ENCODE peak calls at places on chromosome 15, in ten cellular contexts. One of them, this sample, is unnamed.

GRCh38 chr15:54772663-54773062 is 424.1 kb downstream of the RSL24D1 start:
- DNase-seq in germinal center: no peak
- DNase-seq in pancreas: no peak
- DNase-seq in stimulated activated CD4-positive, alpha-beta T cell treated with anti-CD3 and anti-CD28 coated beads, Interleukin-1b, Interleukin-23, amount 100 ng/mL, for 24 hours: no peak
- DNase-seq in stimulated activated effector memory CD8-positive, alpha-beta T cell treated with anti-CD3 and anti-CD28 coated beads, Interleukin-12 subunit alpha, Interleukin-12 subunit beta, amount 100 ng/mL, for 72 hours: no peak
- DNase-seq in caudate nucleus: no peak
- DNase-seq in GM23248: no peak
- DNase-seq in Daoy: no peak
- DNase-seq in endothelial cell: no peak
- DNase-seq in Kasumi-1: peak
- DNase-seq in this sample: no peak

GRCh38 chr15:70142322-70143191 is 44.8 kb upstream of the TLE3 start:
- DNase-seq in endothelial cell: no peak
- DNase-seq in pancreas: no peak
- DNase-seq in germinal center: no peak
- DNase-seq in stimulated activated CD4-positive, alpha-beta T cell treated with anti-CD3 and anti-CD28 coated beads, Interleukin-1b, Interleukin-23, amount 100 ng/mL, for 24 hours: no peak
- DNase-seq in Daoy: peak
- DNase-seq in caudate nucleus: no peak
- DNase-seq in stimulated activated effector memory CD8-positive, alpha-beta T cell treated with anti-CD3 and anti-CD28 coated beads, Interleukin-12 subunit alpha, Interleukin-12 subunit beta, amount 100 ng/mL, for 72 hours: peak
- DNase-seq in GM23248: peak
- DNase-seq in Kasumi-1: peak
- DNase-seq in this sample: no peak

GRCh38 chr15:47870956-47871625 is 153.8 kb downstream of the SEMA6D start:
- DNase-seq in Kasumi-1: no peak
- DNase-seq in stimulated activated CD4-positive, alpha-beta T cell treated with anti-CD3 and anti-CD28 coated beads, Interleukin-1b, Interleukin-23, amount 100 ng/mL, for 24 hours: no peak
- DNase-seq in Daoy: peak
- DNase-seq in pancreas: no peak
- DNase-seq in GM23248: peak
- DNase-seq in stimulated activated effector memory CD8-positive, alpha-beta T cell treated with anti-CD3 and anti-CD28 coated beads, Interleukin-12 subunit alpha, Interleukin-12 subunit beta, amount 100 ng/mL, for 72 hours: no peak
- DNase-seq in caudate nucleus: no peak
- DNase-seq in endothelial cell: no peak
- DNase-seq in germinal center: no peak
- DNase-seq in this sample: no peak

GRCh38 chr15:92365079-92365478 is 28.6 kb upstream of the ST8SIA2 start:
- DNase-seq in Kasumi-1: no peak
- DNase-seq in stimulated activated effector memory CD8-positive, alpha-beta T cell treated with anti-CD3 and anti-CD28 coated beads, Interleukin-12 subunit alpha, Interleukin-12 subunit beta, amount 100 ng/mL, for 72 hours: no peak
- DNase-seq in endothelial cell: no peak
- DNase-seq in stimulated activated CD4-positive, alpha-beta T cell treated with anti-CD3 and anti-CD28 coated beads, Interleukin-1b, Interleukin-23, amount 100 ng/mL, for 24 hours: no peak
- DNase-seq in Daoy: peak
- DNase-seq in caudate nucleus: no peak
- DNase-seq in germinal center: no peak
- DNase-seq in GM23248: no peak
- DNase-seq in pancreas: no peak
- DNase-seq in this sample: no peak

GRCh38 chr15:31216210-31216911 is 110.3 kb upstream of the KLF13 start:
- DNase-seq in caudate nucleus: no peak
- DNase-seq in GM23248: peak
- DNase-seq in Daoy: peak
- DNase-seq in Kasumi-1: peak
- DNase-seq in stimulated activated CD4-positive, alpha-beta T cell treated with anti-CD3 and anti-CD28 coated beads, Interleukin-1b, Interleukin-23, amount 100 ng/mL, for 24 hours: no peak
- DNase-seq in endothelial cell: peak
- DNase-seq in pancreas: peak
- DNase-seq in stimulated activated effector memory CD8-positive, alpha-beta T cell treated with anti-CD3 and anti-CD28 coated beads, Interleukin-12 subunit alpha, Interleukin-12 subunit beta, amount 100 ng/mL, for 72 hours: peak
- DNase-seq in germinal center: peak
- DNase-seq in this sample: peak

GRCh38 chr15:38819343-38819858 is 254.8 kb upstream of the RASGRP1 start:
- DNase-seq in Daoy: no peak
- DNase-seq in stimulated activated CD4-positive, alpha-beta T cell treated with anti-CD3 and anti-CD28 coated beads, Interleukin-1b, Interleukin-23, amount 100 ng/mL, for 24 hours: no peak
- DNase-seq in Kasumi-1: no peak
- DNase-seq in pancreas: no peak
- DNase-seq in stimulated activated effector memory CD8-positive, alpha-beta T cell treated with anti-CD3 and anti-CD28 coated beads, Interleukin-12 subunit alpha, Interleukin-12 subunit beta, amount 100 ng/mL, for 72 hours: no peak
- DNase-seq in caudate nucleus: no peak
- DNase-seq in germinal center: no peak
- DNase-seq in GM23248: no peak
- DNase-seq in endothelial cell: no peak
- DNase-seq in this sample: no peak

GRCh38 chr15:74193305-74193718 is 9.3 kb downstream of the STRA6 start:
- DNase-seq in germinal center: no peak
- DNase-seq in stimulated activated effector memory CD8-positive, alpha-beta T cell treated with anti-CD3 and anti-CD28 coated beads, Interleukin-12 subunit alpha, Interleukin-12 subunit beta, amount 100 ng/mL, for 72 hours: no peak
- DNase-seq in stimulated activated CD4-positive, alpha-beta T cell treated with anti-CD3 and anti-CD28 coated beads, Interleukin-1b, Interleukin-23, amount 100 ng/mL, for 24 hours: no peak
- DNase-seq in caudate nucleus: no peak
- DNase-seq in endothelial cell: no peak
- DNase-seq in Daoy: peak
- DNase-seq in GM23248: peak
- DNase-seq in pancreas: peak
- DNase-seq in Kasumi-1: no peak
- DNase-seq in this sample: no peak

GRCh38 chr15:67413770-67414429 is 107.0 kb upstream of the C15orf61 start:
- DNase-seq in stimulated activated effector memory CD8-positive, alpha-beta T cell treated with anti-CD3 and anti-CD28 coated beads, Interleukin-12 subunit alpha, Interleukin-12 subunit beta, amount 100 ng/mL, for 72 hours: no peak
- DNase-seq in endothelial cell: no peak
- DNase-seq in germinal center: no peak
- DNase-seq in stimulated activated CD4-positive, alpha-beta T cell treated with anti-CD3 and anti-CD28 coated beads, Interleukin-1b, Interleukin-23, amount 100 ng/mL, for 24 hours: no peak
- DNase-seq in pancreas: no peak
- DNase-seq in Kasumi-1: peak
- DNase-seq in GM23248: peak
- DNase-seq in caudate nucleus: no peak
- DNase-seq in Daoy: peak
- DNase-seq in this sample: no peak

GRCh38 chr15:37517106-37517505 is 416.8 kb upstream of the MEIS2 start:
- DNase-seq in endothelial cell: no peak
- DNase-seq in Kasumi-1: no peak
- DNase-seq in caudate nucleus: no peak
- DNase-seq in stimulated activated effector memory CD8-positive, alpha-beta T cell treated with anti-CD3 and anti-CD28 coated beads, Interleukin-12 subunit alpha, Interleukin-12 subunit beta, amount 100 ng/mL, for 72 hours: no peak
- DNase-seq in GM23248: no peak
- DNase-seq in Daoy: no peak
- DNase-seq in germinal center: no peak
- DNase-seq in pancreas: no peak
- DNase-seq in stimulated activated CD4-positive, alpha-beta T cell treated with anti-CD3 and anti-CD28 coated beads, Interleukin-1b, Interleukin-23, amount 100 ng/mL, for 24 hours: no peak
- DNase-seq in this sample: no peak

GRCh38 chr15:70493787-70494514 is 269.4 kb downstream of the UACA start:
- DNase-seq in germinal center: no peak
- DNase-seq in caudate nucleus: no peak
- DNase-seq in endothelial cell: no peak
- DNase-seq in stimulated activated CD4-positive, alpha-beta T cell treated with anti-CD3 and anti-CD28 coated beads, Interleukin-1b, Interleukin-23, amount 100 ng/mL, for 24 hours: no peak
- DNase-seq in stimulated activated effector memory CD8-positive, alpha-beta T cell treated with anti-CD3 and anti-CD28 coated beads, Interleukin-12 subunit alpha, Interleukin-12 subunit beta, amount 100 ng/mL, for 72 hours: no peak
- DNase-seq in pancreas: no peak
- DNase-seq in Kasumi-1: no peak
- DNase-seq in GM23248: peak
- DNase-seq in Daoy: peak
- DNase-seq in this sample: no peak

GRCh38 chr15:57427367-57427821 is 51.1 kb downstream of the CGNL1 start:
- DNase-seq in stimulated activated effector memory CD8-positive, alpha-beta T cell treated with anti-CD3 and anti-CD28 coated beads, Interleukin-12 subunit alpha, Interleukin-12 subunit beta, amount 100 ng/mL, for 72 hours: no peak
- DNase-seq in GM23248: peak
- DNase-seq in endothelial cell: no peak
- DNase-seq in Kasumi-1: no peak
- DNase-seq in pancreas: no peak
- DNase-seq in germinal center: no peak
- DNase-seq in Daoy: no peak
- DNase-seq in caudate nucleus: no peak
- DNase-seq in stimulated activated CD4-positive, alpha-beta T cell treated with anti-CD3 and anti-CD28 coated beads, Interleukin-1b, Interleukin-23, amount 100 ng/mL, for 24 hours: no peak
- DNase-seq in this sample: peak

GRCh38 chr15:63185206-63185605 is 4.2 kb upstream of the RAB8B start:
- DNase-seq in Kasumi-1: no peak
- DNase-seq in endothelial cell: no peak
- DNase-seq in stimulated activated effector memory CD8-positive, alpha-beta T cell treated with anti-CD3 and anti-CD28 coated beads, Interleukin-12 subunit alpha, Interleukin-12 subunit beta, amount 100 ng/mL, for 72 hours: no peak
- DNase-seq in caudate nucleus: no peak
- DNase-seq in GM23248: no peak
- DNase-seq in pancreas: no peak
- DNase-seq in stimulated activated CD4-positive, alpha-beta T cell treated with anti-CD3 and anti-CD28 coated beads, Interleukin-1b, Interleukin-23, amount 100 ng/mL, for 24 hours: no peak
- DNase-seq in Daoy: peak
- DNase-seq in germinal center: no peak
- DNase-seq in this sample: no peak

GRCh38 chr15:88401269-88401971 is 65.8 kb downstream of the MRPL46 start:
- DNase-seq in caudate nucleus: no peak
- DNase-seq in Daoy: no peak
- DNase-seq in stimulated activated effector memory CD8-positive, alpha-beta T cell treated with anti-CD3 and anti-CD28 coated beads, Interleukin-12 subunit alpha, Interleukin-12 subunit beta, amount 100 ng/mL, for 72 hours: no peak
- DNase-seq in endothelial cell: no peak
- DNase-seq in stimulated activated CD4-positive, alpha-beta T cell treated with anti-CD3 and anti-CD28 coated beads, Interleukin-1b, Interleukin-23, amount 100 ng/mL, for 24 hours: no peak
- DNase-seq in Kasumi-1: no peak
- DNase-seq in pancreas: no peak
- DNase-seq in GM23248: no peak
- DNase-seq in germinal center: peak
- DNase-seq in this sample: no peak

GRCh38 chr15:49046113-49046883 is at the start of gene SECISBP2L:
- DNase-seq in stimulated activated CD4-positive, alpha-beta T cell treated with anti-CD3 and anti-CD28 coated beads, Interleukin-1b, Interleukin-23, amount 100 ng/mL, for 24 hours: peak
- DNase-seq in GM23248: peak
- DNase-seq in germinal center: peak
- DNase-seq in Kasumi-1: peak
- DNase-seq in pancreas: peak
- DNase-seq in stimulated activated effector memory CD8-positive, alpha-beta T cell treated with anti-CD3 and anti-CD28 coated beads, Interleukin-12 subunit alpha, Interleukin-12 subunit beta, amount 100 ng/mL, for 72 hours: peak
- DNase-seq in Daoy: peak
- DNase-seq in endothelial cell: peak
- DNase-seq in caudate nucleus: peak
- DNase-seq in this sample: peak

GRCh38 chr15:54206586-54207321 is 228.5 kb downstream of the UNC13C start:
- DNase-seq in stimulated activated effector memory CD8-positive, alpha-beta T cell treated with anti-CD3 and anti-CD28 coated beads, Interleukin-12 subunit alpha, Interleukin-12 subunit beta, amount 100 ng/mL, for 72 hours: no peak
- DNase-seq in GM23248: no peak
- DNase-seq in endothelial cell: no peak
- DNase-seq in Daoy: no peak
- DNase-seq in germinal center: no peak
- DNase-seq in stimulated activated CD4-positive, alpha-beta T cell treated with anti-CD3 and anti-CD28 coated beads, Interleukin-1b, Interleukin-23, amount 100 ng/mL, for 24 hours: no peak
- DNase-seq in Kasumi-1: no peak
- DNase-seq in pancreas: no peak
- DNase-seq in caudate nucleus: no peak
- DNase-seq in this sample: no peak

GRCh38 chr15:89822030-89822429 is 7.4 kb upstream of the ANPEP start:
- DNase-seq in GM23248: peak
- DNase-seq in germinal center: no peak
- DNase-seq in pancreas: no peak
- DNase-seq in caudate nucleus: no peak
- DNase-seq in stimulated activated effector memory CD8-positive, alpha-beta T cell treated with anti-CD3 and anti-CD28 coated beads, Interleukin-12 subunit alpha, Interleukin-12 subunit beta, amount 100 ng/mL, for 72 hours: no peak
- DNase-seq in endothelial cell: no peak
- DNase-seq in Daoy: peak
- DNase-seq in Kasumi-1: no peak
- DNase-seq in stimulated activated CD4-positive, alpha-beta T cell treated with anti-CD3 and anti-CD28 coated beads, Interleukin-1b, Interleukin-23, amount 100 ng/mL, for 24 hours: no peak
- DNase-seq in this sample: no peak

GRCh38 chr15:23806980-23807379 is 119.9 kb upstream of the NDN start:
- DNase-seq in germinal center: no peak
- DNase-seq in GM23248: no peak
- DNase-seq in endothelial cell: no peak
- DNase-seq in stimulated activated effector memory CD8-positive, alpha-beta T cell treated with anti-CD3 and anti-CD28 coated beads, Interleukin-12 subunit alpha, Interleukin-12 subunit beta, amount 100 ng/mL, for 72 hours: no peak
- DNase-seq in stimulated activated CD4-positive, alpha-beta T cell treated with anti-CD3 and anti-CD28 coated beads, Interleukin-1b, Interleukin-23, amount 100 ng/mL, for 24 hours: no peak
- DNase-seq in pancreas: no peak
- DNase-seq in caudate nucleus: no peak
- DNase-seq in Kasumi-1: no peak
- DNase-seq in Daoy: no peak
- DNase-seq in this sample: no peak